ENCODE peak calls at places on chromosome 2, in six cellular contexts. J is A673, R is adrenal gland, G is brain microvascular endothelial cell, A is H1, D is GM23338. X is an unnamed sample.

GRCh38 chr2:36461039-36461681 is 105.6 kb downstream of the CRIM1 start:
- DNase-seq in A (no peak), R (no peak), D (peak), J (peak), G (peak), X (peak)

GRCh38 chr2:240822280-240822847 is 2.3 kb upstream of the KIF1A start:
- DNase-seq in A (no peak), D (no peak), R (no peak), G (no peak), J (no peak), X (no peak)

GRCh38 chr2:73028841-73029240 is 42.7 kb downstream of the SFXN5 start:
- DNase-seq in G (peak), A (no peak), J (peak), R (no peak), D (no peak), X (no peak)

GRCh38 chr2:60980031-60980815 is 37.3 kb upstream of the PEX13 start:
- DNase-seq in D (no peak), J (no peak), R (no peak), A (no peak), G (no peak), X (no peak)

GRCh38 chr2:29455202-29455885 is 340.1 kb downstream of the CLIP4 start:
- DNase-seq in A (no peak), G (peak), R (no peak), D (no peak), J (peak), X (no peak)

GRCh38 chr2:287471-287885 is 413 bp downstream of the ALKAL2 start:
- DNase-seq in R (peak), D (peak), G (no peak), A (no peak), J (peak), X (no peak)

GRCh38 chr2:205883026-205883425 is 200.7 kb downstream of the NRP2 start:
- DNase-seq in J (no peak), R (no peak), D (peak), G (no peak), A (no peak), X (no peak)

GRCh38 chr2:226792155-226792871 is 7.3 kb downstream of the IRS1 start:
- DNase-seq in R (no peak), G (no peak), D (peak), J (no peak), A (no peak), X (no peak)

GRCh38 chr2:9033385-9034175 is 30.1 kb upstream of the MBOAT2 start:
- DNase-seq in J (peak), G (no peak), R (no peak), A (no peak), D (peak), X (no peak)

GRCh38 chr2:143528021-143528420 is 398.8 kb downstream of the ARHGAP15 start:
- DNase-seq in A (no peak), R (no peak), G (no peak), D (no peak), J (no peak), X (no peak)

GRCh38 chr2:467892-468630 is 180.2 kb upstream of the ALKAL2 start:
- DNase-seq in A (no peak), G (no peak), D (peak), J (peak), R (no peak), X (no peak)

GRCh38 chr2:181177376-181177775 is 197.0 kb downstream of the UBE2E3 start:
- DNase-seq in D (no peak), G (no peak), R (no peak), A (no peak), J (no peak), X (no peak)

GRCh38 chr2:220847587-220847986 is 724.5 kb downstream of the EPHA4 start:
- DNase-seq in A (no peak), G (peak), R (no peak), J (peak), D (no peak), X (peak)

GRCh38 chr2:65377556-65378307 is 54.7 kb downstream of the SPRED2 start:
- DNase-seq in D (peak), R (no peak), J (peak), A (no peak), G (peak), X (no peak)

GRCh38 chr2:163132850-163133249 is 294.3 kb upstream of the KCNH7 start:
- DNase-seq in G (no peak), J (peak), D (peak), A (no peak), R (no peak), X (no peak)

GRCh38 chr2:193808877-193809276 is 1614.1 kb upstream of the TMEFF2 start:
- DNase-seq in A (no peak), R (no peak), D (no peak), G (no peak), J (no peak), X (no peak)

GRCh38 chr2:32836961-32837360 is 109.8 kb upstream of the LTBP1 start:
- DNase-seq in J (no peak), G (no peak), A (no peak), D (no peak), R (no peak), X (no peak)

GRCh38 chr2:229387815-229388214 is 116.7 kb upstream of the PID1 start:
- DNase-seq in R (no peak), J (no peak), G (no peak), A (no peak), D (no peak), X (no peak)

GRCh38 chr2:238728322-238729260 is 119.3 kb upstream of the TWIST2 start:
- DNase-seq in D (no peak), G (no peak), J (peak), A (peak), R (peak), X (peak)

GRCh38 chr2:145690183-145690582 is 1170.3 kb upstream of the ZEB2 start:
- DNase-seq in D (no peak), J (no peak), A (no peak), G (peak), R (no peak), X (no peak)

GRCh38 chr2:134031539-134031938 is 222.3 kb upstream of the MGAT5 start:
- DNase-seq in J (no peak), R (no peak), G (no peak), D (no peak), A (no peak), X (no peak)

GRCh38 chr2:135963841-135964240 is 21.6 kb downstream of the DARS1 start:
- DNase-seq in A (no peak), D (no peak), J (no peak), G (peak), R (no peak), X (no peak)

GRCh38 chr2:199933466-199933865 is 21.8 kb downstream of the TYW5 start:
- DNase-seq in J (peak), A (no peak), R (no peak), G (no peak), D (no peak), X (no peak)

GRCh38 chr2:152336103-152336853 is 1.3 kb downstream of the FMNL2 start:
- DNase-seq in A (no peak), R (peak), J (peak), G (peak), D (peak), X (no peak)

GRCh38 chr2:54657664-54658083 is 65.8 kb upstream of the EML6 start:
- DNase-seq in A (no peak), D (peak), R (peak), G (peak), J (peak), X (no peak)

GRCh38 chr2:18491577-18491976 is 68.9 kb downstream of the RDH14 start:
- DNase-seq in A (no peak), R (no peak), J (no peak), D (no peak), G (no peak), X (no peak)

GRCh38 chr2:86488561-86489250 is 47.5 kb downstream of the KDM3A start:
- DNase-seq in J (no peak), A (no peak), R (no peak), D (no peak), G (no peak), X (no peak)

GRCh38 chr2:3466966-3467365 is 52.4 kb downstream of the ADI1 start:
- DNase-seq in D (no peak), A (no peak), R (no peak), G (no peak), J (no peak), X (no peak)
- H3K27ac ChIP-seq in D (no peak), A (no peak), R (no peak), G (no peak), J (no peak), X (no peak)

DNA sequence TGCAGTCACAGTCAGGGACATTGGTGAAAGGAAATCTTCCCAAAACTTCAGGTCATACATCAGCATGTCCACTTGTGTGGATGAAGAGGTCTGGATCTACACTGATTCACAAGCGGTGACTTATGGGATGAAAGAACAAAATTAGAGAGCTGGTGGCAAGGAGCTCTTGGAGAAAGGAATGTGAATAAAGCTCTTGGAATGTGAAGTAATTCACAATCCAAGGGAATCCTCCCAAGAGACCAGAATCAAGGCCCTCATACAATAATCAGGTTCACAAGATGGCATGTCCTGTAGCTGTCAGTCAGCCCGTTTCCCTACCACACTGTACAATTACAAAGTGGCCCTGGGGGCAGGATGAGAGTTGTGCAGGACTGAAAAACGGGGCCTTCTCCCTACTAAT is 96.2 kb downstream of the MRPS9 start:
- DNase-seq in D (no peak), J (peak), G (no peak), R (no peak), A (no peak), X (no peak)
- TF ChIP-seq CTCF in D (no peak), J (no peak), G (no peak), R (no peak), A (no peak), X (no peak)

DNA sequence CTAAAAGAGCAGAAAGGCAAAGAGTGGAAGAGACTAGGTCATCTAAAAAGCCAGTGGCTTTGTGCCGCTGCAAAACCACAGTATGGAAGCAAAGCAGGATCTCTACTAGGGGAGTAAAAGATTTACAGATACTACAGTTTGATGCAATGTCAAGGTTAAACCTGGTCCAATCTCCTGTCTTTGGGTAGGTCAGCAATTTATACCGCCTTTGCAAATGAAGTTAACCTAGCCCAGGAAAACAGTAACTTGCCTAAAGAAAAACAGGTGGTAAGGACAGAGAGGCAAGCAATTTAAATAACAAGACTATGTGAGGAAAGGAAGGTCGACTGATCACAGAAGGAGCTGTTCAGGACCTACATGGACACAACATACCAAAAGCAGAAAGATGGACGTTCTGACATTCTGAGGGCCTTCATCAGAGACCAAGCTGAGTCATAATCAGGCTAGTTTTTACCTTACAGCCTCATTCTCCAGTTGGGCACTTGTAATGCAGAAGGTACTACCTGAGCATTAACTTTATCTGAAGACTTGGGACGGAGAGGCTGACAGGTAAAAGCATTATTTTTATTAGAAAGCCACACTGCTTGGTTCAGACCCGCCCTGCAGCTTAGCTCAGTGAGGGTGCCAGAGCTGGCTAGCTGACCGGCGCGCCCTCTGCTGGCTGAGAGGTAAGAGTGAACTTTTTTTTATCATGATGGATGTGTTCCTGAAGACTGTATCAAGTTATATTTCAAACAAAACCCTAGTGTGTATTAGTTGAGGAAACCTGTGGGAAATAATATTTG is 15.9 kb downstream of the CDKL4 start:
- DNase-seq in J (peak), D (peak), R (peak), A (no peak), G (peak), X (peak)
- H3K4me3 ChIP-seq in J (peak), D (peak), R (no peak), A (no peak), G (peak), X (no peak)

GRCh38 chr2:219234331-219234730 is 4.7 kb downstream of the ANKZF1 start:
- DNase-seq in G (no peak), J (no peak), D (no peak), R (no peak), A (no peak), X (no peak)
- H3K27ac ChIP-seq in G (no peak), J (no peak), D (no peak), R (no peak), A (no peak), X (no peak)

GRCh38 chr2:176947754-176948153 is 264.8 kb upstream of the HNRNPA3 start:
- DNase-seq in D (no peak), J (no peak), A (no peak), R (no peak), G (no peak), X (no peak)
- TF ChIP-seq CTCF in D (no peak), J (no peak), A (no peak), R (no peak), G (no peak), X (no peak)

GRCh38 chr2:169739351-169739750 is 5.7 kb downstream of the KLHL23 start:
- DNase-seq in J (no peak), G (no peak), R (no peak), D (no peak), A (no peak), X (no peak)
- H3K4me3 ChIP-seq in J (no peak), G (no peak), R (no peak), D (no peak), A (no peak), X (no peak)

X was measured in AG04450.